ENCODE peak calls at places on chromosomes 7 and 10, in four cellular contexts. J, Q, M and B are unnamed samples.

GRCh38 chr7:638256-639011 is 88.1 kb upstream of the DNAAF5 start:
- DNase-seq in J (no peak), Q (no peak), M (no peak), B (no peak)

GRCh38 chr7:90626011-90626410 is 29.9 kb downstream of the CDK14 start:
- DNase-seq in M (peak), J (no peak), Q (no peak), B (no peak)

GRCh38 chr10:5811387-5811821 is 1.8 kb downstream of the GDI2 start:
- DNase-seq in M (peak), Q (peak), J (no peak), B (no peak)

GRCh38 chr7:9210114-9210513 is 776.7 kb downstream of the NXPH1 start:
- DNase-seq in Q (no peak), J (no peak), M (no peak), B (no peak)

GRCh38 chr7:19663816-19664531 is 44.9 kb downstream of the POLR1F start:
- DNase-seq in M (no peak), Q (no peak), J (no peak), B (no peak)

GRCh38 chr7:38448842-38449241 is 175.4 kb upstream of the TARP start:
- DNase-seq in J (no peak), Q (no peak), M (no peak), B (no peak)

GRCh38 chr7:47379629-47380324 is 202.1 kb downstream of the TNS3 start:
- DNase-seq in M (peak), J (no peak), Q (no peak), B (no peak)

GRCh38 chr10:77317221-77317620 is 320.4 kb downstream of the KCNMA1 start:
- DNase-seq in Q (no peak), M (no peak), J (no peak), B (no peak)

GRCh38 chr10:78774999-78775711 is 293.6 kb upstream of the ZMIZ1 start:
- DNase-seq in M (peak), J (peak), Q (no peak), B (no peak)

GRCh38 chr10:79413196-79413595 is 32.2 kb downstream of the ZCCHC24 start:
- DNase-seq in Q (no peak), J (no peak), M (no peak), B (peak)

GRCh38 chr7:158444501-158445420 is 142.9 kb downstream of the PTPRN2 start:
- DNase-seq in M (no peak), J (no peak), Q (peak), B (no peak)

GRCh38 chr7:140036224-140036651 is 26.5 kb downstream of the PARP12 start:
- DNase-seq in J (no peak), M (no peak), Q (no peak), B (no peak)

GRCh38 chr7:73438547-73439245 is 5.1 kb downstream of the FZD9 start:
- DNase-seq in M (no peak), Q (no peak), J (no peak), B (no peak)